ENCODE peak calls at places on chromosome 11, in four cellular contexts. U is A673; T is kidney; A is CD8-positive, alpha-beta memory T cell. G is an unnamed sample. For H3K4me1 and H3K36me3, the result is how much of the 10 kb centered on the place peaks cover.

GRCh38 chr11:59224419-59224928 is 11.7 kb upstream of the MPEG1 start:
- DNase-seq in U (no peak), T (no peak), A (no peak), G (no peak)

GRCh38 chr11:92300871-92301270 is 76.3 kb downstream of the FAT3 start:
- DNase-seq in U (no peak), T (no peak), A (no peak), G (no peak)

GRCh38 chr11:134564472-134565200 is 152.6 kb upstream of the B3GAT1 start:
- DNase-seq in U (no peak), T (no peak), A (no peak), G (no peak)

GRCh38 chr11:122556605-122557004 is 98.9 kb upstream of the UBASH3B start:
- DNase-seq in U (peak), T (no peak), A (peak), G (no peak)

GRCh38 chr11:96200243-96200642 is 142.8 kb downstream of the MAML2 start:
- DNase-seq in U (peak), T (no peak), A (no peak), G (no peak)

GRCh38 chr11:97722065-97722464 is 1298.7 kb upstream of the CNTN5 start:
- DNase-seq in U (no peak), T (peak), A (no peak), G (no peak)

GRCh38 chr11:130872961-130873360 is 43.3 kb downstream of the SNX19 start:
- DNase-seq in U (no peak), T (no peak), A (no peak), G (no peak)

GRCh38 chr11:124623861-124624525 is 1.3 kb downstream of the TBRG1 start:
- DNase-seq in U (no peak), T (no peak), A (no peak), G (no peak)

GRCh38 chr11:36757122-36757521 is 159.1 kb upstream of the RAG2 start:
- DNase-seq in U (no peak), T (no peak), A (no peak), G (no peak)

GRCh38 chr11:127345819-127346459 is 345.4 kb upstream of the KIRREL3 start:
- DNase-seq in U (peak), T (no peak), A (no peak), G (no peak)

GRCh38 chr11:114155116-114155515 is 95.6 kb downstream of the ZBTB16 start:
- DNase-seq in U (no peak), T (peak), A (no peak), G (no peak)

GRCh38 chr11:79244175-79244804 is 196.5 kb downstream of the TENM4 start:
- DNase-seq in U (no peak), T (no peak), A (no peak), G (no peak)

GRCh38 chr11:118883368-118884071 is at the start of gene CXCR5:
- DNase-seq in U (no peak), T (no peak), A (no peak), G (no peak)

GRCh38 chr11:84414936-84415335 is 1128.8 kb upstream of the CCDC90B start:
- DNase-seq in U (peak), T (no peak), A (no peak), G (no peak)

GRCh38 chr11:86674965-86675364 is 2.5 kb upstream of the ME3 start:
- DNase-seq in U (no peak), T (no peak), A (no peak), G (no peak)

GRCh38 chr11:20351870-20352269 is 11.6 kb upstream of the HTATIP2 start:
- DNase-seq in U (no peak), T (no peak), A (no peak), G (no peak)

GRCh38 chr11:46698597-46698996 is 1.8 kb downstream of the ARHGAP1 start:
- DNase-seq in U (no peak), T (no peak), A (no peak), G (no peak)

GRCh38 chr11:12110201-12110713 is at the start of gene MICAL2:
- DNase-seq in U (peak), T (peak), A (peak), G (peak)

GRCh38 chr11:28962492-28962891 is 854.3 kb downstream of the METTL15 start:
- DNase-seq in U (no peak), T (no peak), A (no peak), G (no peak)

GRCh38 chr11:63937713-63938480 is 905 bp upstream of the NAA40 start:
- DNase-seq in U (no peak), T (no peak), A (no peak), G (no peak)

GRCh38 chr11:15276616-15277015 is 161.9 kb downstream of the INSC start:
- DNase-seq in U (peak), T (no peak), A (no peak), G (no peak)

GRCh38 chr11:61555051-61555969 is 25.6 kb downstream of the SYT7 start:
- DNase-seq in U (peak), T (no peak), A (no peak), G (no peak)

GRCh38 chr11:39365809-39366436 is 2093.5 kb downstream of the LRRC4C start:
- DNase-seq in U (peak), T (no peak), A (no peak), G (no peak)

GRCh38 chr11:17630936-17631335 is 83.9 kb downstream of the OTOG start:
- DNase-seq in U (no peak), T (no peak), A (no peak), G (no peak)

GRCh38 chr11:40292636-40293585 is 1166.5 kb downstream of the LRRC4C start:
- DNase-seq in U (peak), T (peak), A (no peak), G (no peak)

GRCh38 chr11:56345739-56346138 is at the start of gene OR8K1:
- DNase-seq in U (no peak), T (no peak), A (no peak), G (no peak)

GRCh38 chr11:27997344-27997743 is 110.6 kb downstream of the KIF18A start:
- DNase-seq in U (no peak), T (no peak), A (no peak), G (no peak)

GRCh38 chr11:119904636-119905035 is 175.6 kb upstream of the NECTIN1 start:
- DNase-seq in U (no peak), T (no peak), A (no peak), G (no peak)

GRCh38 chr11:59062602-59063529 is 23.2 kb upstream of the GLYATL1B start:
- DNase-seq in U (peak), T (no peak), A (no peak), G (no peak)

GRCh38 chr11:20357150-20357549 is 6.4 kb upstream of the HTATIP2 start:
- DNase-seq in U (no peak), T (no peak), A (no peak), G (no peak)

GRCh38 chr11:12243511-12243910 is 133.1 kb downstream of the MICAL2 start:
- DNase-seq in U (no peak), T (no peak), A (no peak), G (no peak)

DNA sequence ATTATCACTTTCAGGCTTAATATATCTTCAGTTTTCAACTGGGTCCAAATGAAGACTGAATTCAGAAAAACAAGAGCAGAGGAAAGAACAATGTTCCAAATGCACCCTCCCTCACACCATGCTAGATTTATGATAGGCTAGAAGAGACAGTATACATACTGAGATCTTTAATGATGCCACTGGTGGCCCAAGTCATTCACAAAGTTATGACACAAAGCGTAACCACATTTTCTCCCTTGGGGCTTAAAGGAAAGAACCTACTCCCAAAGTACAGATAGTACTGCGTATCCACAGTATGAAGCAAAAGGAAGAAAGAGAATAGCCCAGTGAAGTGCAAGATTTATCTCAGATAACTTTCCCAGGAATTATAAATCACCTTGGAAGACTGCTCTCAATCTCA is 10.9 kb upstream of the SOX6 start:
- DNase-seq in U (no peak), T (no peak), A (no peak), G (no peak)
- H3K4me3 ChIP-seq in U (no peak), T (no peak), A (no peak), G (no peak)

DNA sequence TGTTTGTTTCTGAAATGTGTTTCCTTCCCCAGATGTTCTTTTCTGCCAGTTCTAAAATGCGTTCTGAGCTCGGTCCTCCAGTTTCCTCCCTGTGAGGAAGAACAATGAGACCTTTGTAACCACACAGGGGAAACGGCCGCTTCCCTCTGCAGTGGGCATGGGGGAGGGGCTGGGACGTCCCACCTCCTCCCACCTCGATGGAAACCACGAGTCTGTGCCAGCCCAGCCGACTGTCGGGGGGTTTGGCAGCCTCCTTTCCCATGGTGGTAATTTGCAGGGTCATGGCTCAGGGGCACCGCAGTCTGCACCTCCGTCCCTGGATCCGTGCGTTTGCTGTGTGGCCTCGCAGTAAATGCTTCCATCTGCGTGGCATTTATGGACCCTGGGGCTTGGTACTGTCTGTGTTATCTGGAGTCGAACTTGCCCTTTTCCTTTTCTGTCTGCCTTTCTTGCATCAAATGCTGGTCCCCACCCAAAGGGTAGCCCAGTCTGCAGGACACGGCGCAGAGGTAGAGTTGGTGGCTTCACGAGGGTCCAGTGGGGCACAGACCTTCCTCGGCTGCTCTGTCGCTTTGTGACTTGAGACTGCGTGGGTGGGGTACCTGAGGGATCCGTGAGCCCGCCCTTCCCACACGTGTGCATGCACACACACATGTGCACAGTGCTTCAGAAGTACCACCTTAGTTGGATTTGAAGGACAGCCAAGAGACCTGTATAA is 16.1 kb downstream of the LRP5 start:
- DNase-seq in U (peak), T (peak), A (no peak), G (no peak)
- H3K4me1 ChIP-seq in U (under half), T (under half), A (half or more), G (under half)

GRCh38 chr11:65630215-65630614 is 7.7 kb upstream of the SIPA1 start:
- DNase-seq in U (no peak), T (no peak), A (no peak), G (no peak)
- H3K36me3 ChIP-seq in U (half or more), T (under half), A (half or more), G (half or more)

GRCh38 chr11:351411-351810 is 17.9 kb upstream of the B4GALNT4 start:
- DNase-seq in U (no peak), T (no peak), A (no peak), G (no peak)
- H3K4me3 ChIP-seq in U (no peak), T (no peak), A (no peak), G (no peak)

GRCh38 chr11:45158210-45158644 is 11.8 kb downstream of the PRDM11 start:
- DNase-seq in U (no peak), T (no peak), A (no peak), G (no peak)
- H3K4me1 ChIP-seq in U (under half), T (under half), A (under half), G (under half)

GRCh38 chr11:121109916-121110656 is 9.0 kb downstream of the TECTA start:
- DNase-seq in U (no peak), T (no peak), A (no peak), G (no peak)

GRCh38 chr11:121113611-121114010 is 12.6 kb downstream of the TECTA start:
- DNase-seq in U (no peak), T (no peak), A (no peak), G (no peak)

GRCh38 chr11:121112498-121113455 is 11.7 kb downstream of the TECTA start:
- DNase-seq in U (peak), T (peak), A (no peak), G (no peak)

GRCh38 chr11:121108413-121108812 is 7.4 kb downstream of the TECTA start:
- DNase-seq in U (no peak), T (no peak), A (no peak), G (no peak)

GRCh38 chr11:121111053-121111724 is 10.1 kb downstream of the TECTA start:
- DNase-seq in U (no peak), T (no peak), A (no peak), G (no peak)
- H3K36me3 ChIP-seq in U (under half), T (under half), A (under half), G (under half)

GRCh38 chr11:104917259-104918112 is 19.2 kb upstream of the CASP12 start:
- DNase-seq in U (no peak), T (no peak), A (no peak), G (no peak)
- H3K4me3 ChIP-seq in U (peak), T (peak), A (peak), G (peak)

G was measured in effector memory CD4-positive, alpha-beta T cell.